ENCODE peak calls at places on chromosomes 4 and X, in seven cellular contexts. K, Y, O, Z, H, Q and U are unnamed samples.

GRCh38 chr4:153522800-153523089 is 56.6 kb downstream of the TMEM131L start:
- DNase-seq in K (no peak), Y (no peak), O (peak), Z (no peak), H (no peak), Q (no peak), U (peak)

GRCh38 chr4:159497961-159498360 is 395.1 kb downstream of the RAPGEF2 start:
- DNase-seq in K (no peak), Y (no peak), O (no peak), Z (no peak), H (no peak), Q (no peak), U (no peak)

GRCh38 chrX:49934148-49934547 is 11.8 kb downstream of the CLCN5 start:
- DNase-seq in K (no peak), Y (no peak), O (no peak), Z (no peak), H (no peak), Q (no peak), U (no peak)

GRCh38 chrX:110444996-110445395 is 86.3 kb downstream of the RTL9 start:
- DNase-seq in K (no peak), Y (no peak), O (no peak), Z (no peak), H (no peak), Q (no peak), U (no peak)

GRCh38 chrX:107135076-107135964 is 16.7 kb upstream of the RBM41 start:
- DNase-seq in K (no peak), Y (no peak), O (no peak), Z (no peak), H (no peak), Q (no peak), U (no peak)

GRCh38 chrX:54812306-54812705 is 4.8 kb downstream of the MAGED2 start:
- DNase-seq in K (no peak), Y (no peak), O (no peak), Z (no peak), H (no peak), Q (no peak), U (no peak)

GRCh38 chr4:167233523-167234387 is 539 bp downstream of the SPOCK3 start:
- DNase-seq in K (no peak), Y (peak), O (peak), Z (peak), H (peak), Q (peak), U (peak)

GRCh38 chrX:66756717-66757116 is 117.8 kb upstream of the EDA2R start:
- DNase-seq in K (no peak), Y (no peak), O (peak), Z (no peak), H (no peak), Q (no peak), U (no peak)

GRCh38 chrX:12439396-12439795 is 301.1 kb downstream of the FRMPD4 start:
- DNase-seq in K (no peak), Y (no peak), O (no peak), Z (no peak), H (no peak), Q (no peak), U (no peak)

GRCh38 chr4:89599026-89599425 is 237.9 kb downstream of the SNCA start:
- DNase-seq in K (no peak), Y (no peak), O (no peak), Z (no peak), H (no peak), Q (no peak), U (no peak)

GRCh38 chr4:89598602-89599001 is 238.4 kb downstream of the SNCA start:
- DNase-seq in K (no peak), Y (no peak), O (no peak), Z (peak), H (peak), Q (no peak), U (no peak)
- TF ChIP-seq CTCF in K (no peak), Y (peak), O (no peak), Z (peak), H (peak), Q (peak), U (peak)

GRCh38 chr4:163110442-163110841 is 56.2 kb downstream of the NAF1 start:
- DNase-seq in K (no peak), Y (no peak), O (no peak), Z (no peak), H (no peak), Q (no peak), U (no peak)

GRCh38 chr4:163108614-163109013 is 58.1 kb downstream of the NAF1 start:
- DNase-seq in K (no peak), Y (no peak), O (no peak), Z (no peak), H (no peak), Q (no peak), U (no peak)

GRCh38 chr4:163109967-163110366 is 56.7 kb downstream of the NAF1 start:
- DNase-seq in K (no peak), Y (no peak), O (no peak), Z (no peak), H (no peak), Q (no peak), U (no peak)

GRCh38 chr4:163113921-163114703 is 52.6 kb downstream of the NAF1 start:
- DNase-seq in K (no peak), Y (no peak), O (no peak), Z (no peak), H (no peak), Q (no peak), U (no peak)

DNA sequence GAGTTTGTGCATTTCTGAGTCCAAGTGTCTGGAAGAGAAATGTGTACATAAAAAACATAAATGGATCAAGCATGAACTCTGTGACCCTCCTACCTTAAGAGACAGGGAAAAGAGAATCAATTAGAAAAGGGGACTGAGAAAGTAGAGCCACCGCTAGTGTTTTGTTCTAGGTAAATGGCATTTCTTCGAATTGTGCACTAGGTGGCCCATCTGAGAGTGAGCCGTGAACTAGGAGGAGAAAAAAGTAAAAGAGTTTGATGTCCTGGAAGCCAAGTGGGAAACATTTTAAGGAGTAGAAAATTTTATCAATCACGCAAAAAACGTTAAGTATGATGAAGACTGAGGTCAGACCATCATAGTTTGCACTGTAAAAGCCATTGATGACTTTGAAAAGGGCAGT is 55.1 kb downstream of the NAF1 start:
- DNase-seq in K (no peak), Y (no peak), O (no peak), Z (peak), H (no peak), Q (no peak), U (no peak)
- TF ChIP-seq CTCF in K (no peak), Y (peak), O (no peak), Z (peak), H (peak), Q (no peak), U (no peak)

DNA sequence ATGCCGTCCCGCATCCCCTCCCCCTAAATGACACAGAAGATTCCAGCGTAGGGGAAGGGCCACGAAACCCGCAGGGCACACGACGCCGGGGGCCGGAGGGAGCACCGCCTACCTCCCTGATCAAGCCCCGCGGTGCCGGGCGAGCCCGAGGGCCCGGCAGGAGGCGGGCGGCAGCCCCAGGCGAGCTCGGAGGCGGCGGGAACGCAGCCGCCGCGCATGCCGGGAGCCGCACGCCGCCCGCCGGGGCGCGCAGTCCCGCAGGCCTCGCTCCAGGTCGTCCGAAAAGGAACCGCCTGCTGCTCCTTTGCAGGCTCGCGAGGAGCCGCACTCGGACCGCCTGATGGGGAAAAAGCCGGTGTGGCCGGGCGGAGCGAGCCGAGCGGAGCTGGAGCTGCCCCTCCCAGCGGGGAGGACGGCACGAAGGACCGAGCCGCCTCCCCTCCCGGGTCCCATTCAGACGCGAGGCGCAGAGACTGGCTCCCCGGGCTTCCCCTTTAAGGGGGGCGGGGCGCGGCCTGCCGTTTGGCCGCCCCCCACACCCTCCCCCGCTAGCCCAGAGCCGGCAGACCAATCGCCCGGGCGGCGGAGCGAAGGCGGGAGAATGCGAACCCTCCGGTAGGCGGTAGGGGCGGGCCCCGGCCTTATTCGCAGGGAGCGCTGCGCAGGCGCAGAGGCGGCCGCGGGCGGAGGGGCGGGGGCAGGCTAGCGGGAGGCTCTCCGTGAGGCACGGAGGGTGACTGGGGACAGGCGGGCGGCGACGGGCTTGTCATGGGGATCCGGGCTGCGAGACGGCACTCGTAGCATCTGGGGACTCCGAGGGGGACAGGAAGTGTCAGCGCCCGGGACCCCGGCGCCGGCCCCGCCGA is 561 bp upstream of the ING2 start:
- DNase-seq in K (peak), Y (peak), O (peak), Z (peak), H (peak), Q (peak), U (peak)
- TF ChIP-seq CTCF in K (peak), Y (no peak), O (no peak), Z (peak), H (no peak), Q (peak), U (peak)

GRCh38 chr4:82798168-82799005 is at the start of gene SCD5:
- DNase-seq in K (peak), Y (peak), O (peak), Z (peak), H (peak), Q (peak), U (peak)
- TF ChIP-seq CTCF in K (no peak), Y (no peak), O (no peak), Z (no peak), H (no peak), Q (no peak), U (no peak)

GRCh38 chr4:156111706-156112105 is 158.0 kb upstream of the CTSO start:
- DNase-seq in K (no peak), Y (no peak), O (no peak), Z (no peak), H (no peak), Q (no peak), U (no peak)

GRCh38 chr4:156113138-156113537 is 159.5 kb upstream of the CTSO start:
- DNase-seq in K (no peak), Y (no peak), O (peak), Z (no peak), H (no peak), Q (no peak), U (peak)

GRCh38 chr4:156109943-156110925 is 156.6 kb upstream of the CTSO start:
- DNase-seq in K (peak), Y (no peak), O (no peak), Z (peak), H (peak), Q (no peak), U (no peak)
- TF ChIP-seq CTCF in K (no peak), Y (peak), O (no peak), Z (no peak), H (no peak), Q (no peak), U (peak)